ENCODE peak calls at places on chromosomes 5 and 9, in four cellular contexts. Q, W, H and J are unnamed samples.

GRCh38 chr5:31066655-31067328 is 126.7 kb upstream of the CDH6 start:
- DNase-seq in Q (no peak), W (no peak), H (no peak), J (no peak)

GRCh38 chr9:128625391-128626145 is 31.1 kb downstream of the DYNC2I2 start:
- DNase-seq in Q (no peak), W (no peak), H (no peak), J (no peak)

GRCh38 chr5:159877894-159878448 is 38.3 kb upstream of the ADRA1B start:
- DNase-seq in Q (no peak), W (no peak), H (no peak), J (no peak)

GRCh38 chr5:1021136-1021968 is 12.8 kb downstream of the NKD2 start:
- DNase-seq in Q (no peak), W (no peak), H (no peak), J (no peak)

GRCh38 chr5:37553720-37554402 is 174.7 kb downstream of the WDR70 start:
- DNase-seq in Q (no peak), W (no peak), H (peak), J (no peak)

GRCh38 chr5:157607371-157608161 is 32.0 kb upstream of the ADAM19 start:
- DNase-seq in Q (no peak), W (no peak), H (peak), J (no peak)

GRCh38 chr9:76369583-76369982 is 24.6 kb downstream of the RFK start:
- DNase-seq in Q (peak), W (peak), H (peak), J (peak)

GRCh38 chr9:100428871-100429654 is 2.1 kb downstream of the MSANTD3 start:
- DNase-seq in Q (peak), W (no peak), H (peak), J (peak)

GRCh38 chr9:81557957-81558791 is 131.2 kb downstream of the TLE1 start:
- DNase-seq in Q (no peak), W (no peak), H (no peak), J (no peak)

GRCh38 chr9:16458696-16459420 is 411.6 kb downstream of the BNC2 start:
- DNase-seq in Q (no peak), W (peak), H (no peak), J (no peak)

GRCh38 chr5:135434591-135435466 is 12.3 kb downstream of the DCANP1 start:
- DNase-seq in Q (peak), W (no peak), H (no peak), J (no peak)

GRCh38 chr9:93263334-93264229 is 79.6 kb downstream of the WNK2 start:
- DNase-seq in Q (no peak), W (no peak), H (no peak), J (no peak)
- TF ChIP-seq FOXM1 in Q (no peak), W (no peak), H (no peak), J (no peak)

GRCh38 chr9:69542048-69542447 is 130.1 kb downstream of the APBA1 start:
- DNase-seq in Q (no peak), W (no peak), H (no peak), J (no peak)

GRCh38 chr9:69548676-69549075 is 123.5 kb downstream of the APBA1 start:
- DNase-seq in Q (peak), W (no peak), H (no peak), J (no peak)

GRCh38 chr9:69546265-69546664 is 125.9 kb downstream of the APBA1 start:
- DNase-seq in Q (peak), W (no peak), H (peak), J (peak)

DNA sequence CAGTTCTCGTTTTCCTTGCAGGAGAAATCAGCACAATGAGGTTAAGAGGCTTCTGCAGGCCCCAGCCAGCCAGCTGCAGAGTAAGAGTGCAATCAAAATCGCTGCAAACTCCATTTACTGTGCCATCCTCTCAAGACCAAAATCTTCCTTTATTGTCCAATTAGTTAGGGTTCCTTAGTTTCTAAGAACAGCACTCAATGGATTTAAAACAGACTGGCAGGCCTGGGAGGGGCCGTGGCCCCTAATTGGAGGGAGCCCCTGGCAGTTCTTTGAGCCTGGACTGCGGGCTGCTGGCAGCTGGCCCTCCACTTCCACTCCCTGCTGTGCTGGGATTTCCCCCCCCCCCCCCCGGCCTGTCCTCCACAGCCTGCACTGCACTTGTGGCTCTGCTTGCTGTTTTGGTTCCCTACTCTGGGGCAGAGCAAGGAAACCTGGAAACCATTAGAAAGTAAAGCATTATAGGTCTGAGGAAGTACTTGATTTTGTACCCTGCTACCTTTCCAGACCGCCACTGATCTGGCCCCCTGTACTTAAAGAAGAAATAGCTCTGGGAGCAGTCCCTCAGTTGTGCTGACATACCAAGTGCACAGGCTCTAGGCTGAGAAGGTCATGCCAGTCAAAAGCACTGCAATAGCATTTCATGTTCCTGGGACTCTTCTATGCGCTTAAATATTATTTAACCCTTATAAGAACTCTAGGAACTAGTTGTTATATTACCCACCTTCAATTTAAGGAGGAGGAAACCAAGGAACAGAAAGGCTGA is 129.0 kb downstream of the APBA1 start:
- DNase-seq in Q (no peak), W (no peak), H (no peak), J (no peak)
- TF ChIP-seq FOXK2 in Q (no peak), W (no peak), H (no peak), J (no peak)

DNA sequence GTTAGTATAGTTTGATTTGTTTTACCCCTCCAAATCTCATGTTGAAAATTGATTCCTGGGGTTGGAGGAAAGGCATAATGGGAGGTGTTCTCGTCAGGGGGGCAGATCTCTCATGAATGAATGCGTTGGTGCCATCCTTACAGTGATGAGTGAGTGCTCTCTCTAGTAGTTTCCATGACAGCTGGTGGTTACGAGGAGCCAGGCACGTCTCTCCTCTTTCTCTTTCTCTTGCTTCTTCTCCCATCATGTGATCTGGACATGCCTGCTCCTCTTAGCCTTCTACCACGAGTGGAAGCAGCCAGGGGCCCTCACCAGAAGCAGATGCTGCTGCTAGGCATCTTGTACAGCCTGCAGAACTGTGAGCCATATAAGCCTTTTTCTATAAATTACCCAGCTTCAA is 454.1 kb downstream of the EFNA5 start:
- DNase-seq in Q (no peak), W (no peak), H (no peak), J (no peak)
- TF ChIP-seq FOXM1 in Q (no peak), W (no peak), H (no peak), J (no peak)

GRCh38 chr9:93658184-93658925 is 82.0 kb downstream of the PHF2 start:
- DNase-seq in Q (no peak), W (no peak), H (no peak), J (no peak)
- TF ChIP-seq FOXK2 in Q (no peak), W (no peak), H (no peak), J (no peak)

GRCh38 chr5:132224721-132225120 is 2.9 kb downstream of the P4HA2 start:
- DNase-seq in Q (no peak), W (no peak), H (no peak), J (no peak)
- TF ChIP-seq FOXM1 in Q (no peak), W (no peak), H (no peak), J (no peak)

GRCh38 chr9:36021968-36022367 is 14.7 kb upstream of the RECK start:
- DNase-seq in Q (no peak), W (no peak), H (no peak), J (no peak)

GRCh38 chr9:36018129-36018528 is 18.6 kb upstream of the RECK start:
- DNase-seq in Q (no peak), W (no peak), H (no peak), J (no peak)

GRCh38 chr9:36018755-36019720 is 17.7 kb upstream of the RECK start:
- DNase-seq in Q (no peak), W (no peak), H (no peak), J (no peak)

GRCh38 chr9:36025751-36026150 is 11.0 kb upstream of the RECK start:
- DNase-seq in Q (no peak), W (no peak), H (no peak), J (no peak)

GRCh38 chr9:36023260-36024048 is 13.3 kb upstream of the RECK start:
- DNase-seq in Q (peak), W (peak), H (peak), J (peak)
- TF ChIP-seq FOXK2 in Q (no peak), W (no peak), H (no peak), J (no peak)

DNA sequence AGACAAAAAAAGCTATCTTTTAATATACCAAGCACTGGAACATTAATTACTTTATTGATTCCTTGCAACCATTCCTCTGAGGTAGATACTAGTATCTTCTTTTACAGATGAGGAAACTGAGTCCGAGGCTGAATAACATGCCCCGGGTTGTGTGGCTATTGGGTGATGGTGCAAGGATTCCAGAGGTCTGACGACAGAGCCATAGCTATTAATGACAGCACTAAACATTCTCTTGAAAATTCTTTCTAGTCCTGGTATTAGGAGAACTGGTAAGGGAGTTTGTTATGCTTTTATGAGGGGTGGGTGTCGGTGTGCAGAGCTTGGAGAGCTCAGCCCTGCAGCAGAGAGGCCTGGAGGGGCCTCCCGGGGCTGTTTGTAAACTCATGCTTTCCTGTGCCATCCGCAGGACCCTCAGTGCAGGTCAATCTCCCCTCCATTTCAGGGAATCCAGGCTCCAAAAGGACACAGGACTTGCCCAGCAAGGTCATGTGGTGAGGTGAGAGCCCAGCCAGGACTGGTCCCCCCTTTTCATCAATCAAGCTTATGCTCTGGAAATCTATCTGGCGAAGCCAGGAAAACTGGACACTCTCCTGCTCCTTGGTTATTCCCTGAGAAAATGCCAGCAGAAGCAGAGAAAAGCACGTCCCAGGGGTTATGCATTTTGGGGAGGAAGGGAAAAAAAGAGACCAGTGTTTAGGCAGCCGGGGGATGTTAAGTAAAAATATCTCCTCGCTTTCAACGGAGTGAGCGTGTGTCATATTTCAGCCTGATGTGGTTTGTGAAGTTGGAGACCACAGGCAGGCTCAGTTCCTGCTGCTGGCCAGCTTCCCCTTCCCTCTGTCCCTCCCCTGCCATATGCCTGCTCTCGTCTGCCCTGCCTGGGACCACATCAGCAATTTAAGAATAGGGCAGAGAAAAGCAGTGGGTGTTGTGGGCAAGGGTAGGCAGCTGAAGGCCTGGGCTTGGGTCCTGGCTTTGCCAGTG is 3.7 kb downstream of the GSN start:
- DNase-seq in Q (no peak), W (no peak), H (no peak), J (no peak)
- TF ChIP-seq FOXM1 in Q (no peak), W (no peak), H (no peak), J (no peak)

GRCh38 chr5:179323026-179323571 is 22.2 kb downstream of the ADAMTS2 start:
- DNase-seq in Q (no peak), W (no peak), H (no peak), J (no peak)
- TF ChIP-seq FOXK2 in Q (no peak), W (no peak), H (no peak), J (no peak)

GRCh38 chr9:114317665-114318357 is 5.1 kb upstream of the ORM1 start:
- DNase-seq in Q (no peak), W (no peak), H (no peak), J (peak)

GRCh38 chr9:114318416-114318815 is 4.5 kb upstream of the ORM1 start:
- DNase-seq in Q (no peak), W (no peak), H (no peak), J (no peak)

GRCh38 chr9:114319147-114319546 is 3.8 kb upstream of the ORM1 start:
- DNase-seq in Q (no peak), W (no peak), H (no peak), J (no peak)

GRCh38 chr9:114324492-114324891 is 1.6 kb downstream of the ORM1 start:
- DNase-seq in Q (no peak), W (no peak), H (no peak), J (no peak)

GRCh38 chr9:114321759-114322158 is 1.1 kb upstream of the ORM1 start:
- DNase-seq in Q (no peak), W (no peak), H (no peak), J (no peak)
- TF ChIP-seq FOXM1 in Q (no peak), W (no peak), H (no peak), J (no peak)

GRCh38 chr5:113202904-113203716 is 226.5 kb downstream of the DCP2 start:
- DNase-seq in Q (peak), W (no peak), H (peak), J (peak)

GRCh38 chr5:113204525-113205161 is 228.0 kb downstream of the DCP2 start:
- DNase-seq in Q (peak), W (no peak), H (no peak), J (no peak)

GRCh38 chr5:113201715-113202114 is 225.1 kb downstream of the DCP2 start:
- DNase-seq in Q (no peak), W (no peak), H (no peak), J (no peak)

GRCh38 chr5:113205323-113205722 is 228.7 kb downstream of the DCP2 start:
- DNase-seq in Q (peak), W (no peak), H (no peak), J (no peak)

GRCh38 chr5:113205807-113206206 is 229.0 kb downstream of the TSSK1B start:
- DNase-seq in Q (peak), W (no peak), H (no peak), J (no peak)
- TF ChIP-seq FOXK2 in Q (no peak), W (no peak), H (no peak), J (no peak)